ENCODE peak calls at places on chromosomes 1 and 21, in eight cellular contexts. One of them, this sample, is unnamed.

GRCh38 chr1:111620412-111620971 is 903 bp downstream of the RAP1A start:
- DNase-seq in SK-N-SH: no peak
- DNase-seq in K562: peak; percentile 74
- DNase-seq in HL-60: peak; percentile 77
- DNase-seq in A549: no peak
- DNase-seq in Panc1: no peak
- DNase-seq in GM23338: peak; percentile 45
- DNase-seq in HepG2: no peak
- DNase-seq in this sample: no peak

GRCh38 chr1:18923721-18924610 is 21.6 kb upstream of the ALDH4A1 start:
- DNase-seq in SK-N-SH: peak; percentile 90
- DNase-seq in K562: no peak
- DNase-seq in HL-60: no peak
- DNase-seq in A549: no peak
- DNase-seq in Panc1: no peak
- DNase-seq in GM23338: no peak
- DNase-seq in HepG2: no peak
- DNase-seq in this sample: no peak

GRCh38 chr1:6962390-6962955 is 177.2 kb downstream of the CAMTA1 start:
- DNase-seq in SK-N-SH: peak; percentile 50
- DNase-seq in K562: peak; percentile 86
- DNase-seq in HL-60: no peak
- DNase-seq in A549: peak; percentile 75
- DNase-seq in Panc1: peak; percentile 2
- DNase-seq in GM23338: peak; percentile 99
- DNase-seq in HepG2: no peak
- DNase-seq in this sample: peak; percentile 80

GRCh38 chr21:44958471-44959191 is 18.8 kb downstream of the SLX9 start:
- DNase-seq in SK-N-SH: peak; percentile 80
- DNase-seq in K562: no peak
- DNase-seq in HL-60: no peak
- DNase-seq in A549: no peak
- DNase-seq in Panc1: no peak
- DNase-seq in GM23338: no peak
- DNase-seq in HepG2: no peak
- DNase-seq in this sample: no peak

GRCh38 chr1:92485374-92486250 is 1.1 kb downstream of the GFI1 start:
- DNase-seq in SK-N-SH: peak; percentile 54
- DNase-seq in K562: peak; percentile 65
- DNase-seq in HL-60: peak; percentile 88
- DNase-seq in A549: no peak
- DNase-seq in Panc1: no peak
- DNase-seq in GM23338: peak; percentile 84
- DNase-seq in HepG2: peak; percentile 49
- DNase-seq in this sample: peak; percentile 51

GRCh38 chr1:68049941-68050878 is at the start of gene DIRAS3:
- DNase-seq in SK-N-SH: peak; percentile 34
- DNase-seq in K562: no peak
- DNase-seq in HL-60: no peak
- DNase-seq in A549: peak; percentile 21
- DNase-seq in Panc1: no peak
- DNase-seq in GM23338: peak; percentile 44
- DNase-seq in HepG2: no peak
- DNase-seq in this sample: peak; percentile 10

GRCh38 chr1:51518730-51519047 is 377 bp downstream of the EPS15 start:
- DNase-seq in SK-N-SH: peak; percentile 82
- DNase-seq in K562: no peak
- DNase-seq in HL-60: peak; percentile 29
- DNase-seq in A549: peak; percentile 19
- DNase-seq in Panc1: no peak
- DNase-seq in GM23338: no peak
- DNase-seq in HepG2: peak; percentile 46
- DNase-seq in this sample: no peak

GRCh38 chr1:167412072-167412471 is 106.3 kb downstream of the CD247 start:
- DNase-seq in SK-N-SH: no peak
- DNase-seq in K562: no peak
- DNase-seq in HL-60: no peak
- DNase-seq in A549: no peak
- DNase-seq in Panc1: no peak
- DNase-seq in GM23338: no peak
- DNase-seq in HepG2: no peak
- DNase-seq in this sample: no peak

GRCh38 chr1:204150702-204151561 is 912 bp downstream of the ETNK2 start:
- DNase-seq in SK-N-SH: no peak
- DNase-seq in K562: no peak
- DNase-seq in HL-60: no peak
- DNase-seq in A549: no peak
- DNase-seq in Panc1: no peak
- DNase-seq in GM23338: peak; percentile 54
- DNase-seq in HepG2: no peak
- DNase-seq in this sample: no peak

GRCh38 chr21:38126677-38127271 is 130.0 kb upstream of the KCNJ15 start:
- DNase-seq in SK-N-SH: peak; percentile 57
- DNase-seq in K562: peak; percentile 82
- DNase-seq in HL-60: peak; percentile 54
- DNase-seq in A549: peak; percentile 10
- DNase-seq in Panc1: peak; percentile 36
- DNase-seq in GM23338: peak; percentile 85
- DNase-seq in HepG2: peak; percentile 35
- DNase-seq in this sample: peak; percentile 1

GRCh38 chr1:234782057-234782800 is 172.3 kb upstream of the IRF2BP2 start:
- DNase-seq in SK-N-SH: no peak
- DNase-seq in K562: no peak
- DNase-seq in HL-60: no peak
- DNase-seq in A549: no peak
- DNase-seq in Panc1: no peak
- DNase-seq in GM23338: no peak
- DNase-seq in HepG2: no peak
- DNase-seq in this sample: no peak

GRCh38 chr1:32886012-32886827 is at the start of gene HPCA:
- DNase-seq in SK-N-SH: peak; percentile 76
- DNase-seq in K562: peak; percentile 90
- DNase-seq in HL-60: peak; percentile 30
- DNase-seq in A549: peak; percentile 38
- DNase-seq in Panc1: no peak
- DNase-seq in GM23338: peak; percentile 93
- DNase-seq in HepG2: peak; percentile 39
- DNase-seq in this sample: no peak

GRCh38 chr1:39204441-39205081 is at the start of gene MACF1:
- DNase-seq in SK-N-SH: no peak
- DNase-seq in K562: peak; percentile 75
- DNase-seq in HL-60: peak; percentile 68
- DNase-seq in A549: peak; percentile 50
- DNase-seq in Panc1: no peak
- DNase-seq in GM23338: peak; percentile 56
- DNase-seq in HepG2: no peak
- DNase-seq in this sample: no peak

GRCh38 chr1:236064674-236065508 is at the start of gene NID1:
- DNase-seq in SK-N-SH: peak; percentile 88
- DNase-seq in K562: no peak
- DNase-seq in HL-60: peak; percentile 11
- DNase-seq in A549: peak; percentile 58
- DNase-seq in Panc1: no peak
- DNase-seq in GM23338: peak; percentile 91
- DNase-seq in HepG2: peak; percentile 73
- DNase-seq in this sample: no peak

GRCh38 chr1:24683713-24684162 is 40.6 kb downstream of the SRRM1 start:
- DNase-seq in SK-N-SH: no peak
- DNase-seq in K562: peak; percentile 66
- DNase-seq in HL-60: no peak
- DNase-seq in A549: peak; percentile 58
- DNase-seq in Panc1: no peak
- DNase-seq in GM23338: no peak
- DNase-seq in HepG2: peak; percentile 59
- DNase-seq in this sample: peak; percentile 95

GRCh38 chr1:182280521-182280920 is 111.1 kb downstream of the GLUL start:
- DNase-seq in SK-N-SH: no peak
- DNase-seq in K562: no peak
- DNase-seq in HL-60: no peak
- DNase-seq in A549: no peak
- DNase-seq in Panc1: no peak
- DNase-seq in GM23338: no peak
- DNase-seq in HepG2: no peak
- DNase-seq in this sample: no peak

GRCh38 chr21:37829447-37829846 is 86.8 kb downstream of the KCNJ6 start:
- DNase-seq in SK-N-SH: no peak
- DNase-seq in K562: no peak
- DNase-seq in HL-60: peak; percentile 79
- DNase-seq in A549: peak; percentile 10
- DNase-seq in Panc1: no peak
- DNase-seq in GM23338: no peak
- DNase-seq in HepG2: peak; percentile 23
- DNase-seq in this sample: no peak

GRCh38 chr1:151841141-151841540 is 1.5 kb upstream of the C2CD4D start:
- DNase-seq in SK-N-SH: no peak
- DNase-seq in K562: no peak
- DNase-seq in HL-60: no peak
- DNase-seq in A549: no peak
- DNase-seq in Panc1: no peak
- DNase-seq in GM23338: no peak
- DNase-seq in HepG2: peak; percentile 39
- DNase-seq in this sample: peak; percentile 16

GRCh38 chr1:215109171-215109570 is 26.6 kb downstream of the KCNK2 start:
- DNase-seq in SK-N-SH: no peak
- DNase-seq in K562: no peak
- DNase-seq in HL-60: no peak
- DNase-seq in A549: no peak
- DNase-seq in Panc1: no peak
- DNase-seq in GM23338: no peak
- DNase-seq in HepG2: no peak
- DNase-seq in this sample: no peak

GRCh38 chr1:215106067-215106466 is 23.5 kb downstream of the KCNK2 start:
- DNase-seq in SK-N-SH: no peak
- DNase-seq in K562: no peak
- DNase-seq in HL-60: no peak
- DNase-seq in A549: no peak
- DNase-seq in Panc1: no peak
- DNase-seq in GM23338: no peak
- DNase-seq in HepG2: no peak
- DNase-seq in this sample: no peak

GRCh38 chr1:215104283-215104682 is 21.7 kb downstream of the KCNK2 start:
- DNase-seq in SK-N-SH: no peak
- DNase-seq in K562: no peak
- DNase-seq in HL-60: no peak
- DNase-seq in A549: no peak
- DNase-seq in Panc1: no peak
- DNase-seq in GM23338: no peak
- DNase-seq in HepG2: no peak
- DNase-seq in this sample: no peak
- TF ChIP-seq REST in SK-N-SH: no peak
- TF ChIP-seq REST in K562: no peak
- TF ChIP-seq REST in HL-60: no peak
- TF ChIP-seq REST in A549: no peak
- TF ChIP-seq REST in Panc1: no peak
- TF ChIP-seq REST in GM23338: no peak
- TF ChIP-seq REST in HepG2: no peak
- TF ChIP-seq REST in this sample: no peak

GRCh38 chr1:154501423-154502065 is 475 bp upstream of the TDRD10 start:
- DNase-seq in SK-N-SH: peak; percentile 20
- DNase-seq in K562: no peak
- DNase-seq in HL-60: no peak
- DNase-seq in A549: no peak
- DNase-seq in Panc1: no peak
- DNase-seq in GM23338: peak; percentile 68
- DNase-seq in HepG2: no peak
- DNase-seq in this sample: no peak
- TF ChIP-seq REST in SK-N-SH: no peak
- TF ChIP-seq REST in K562: no peak
- TF ChIP-seq REST in HL-60: no peak
- TF ChIP-seq REST in A549: no peak
- TF ChIP-seq REST in Panc1: no peak
- TF ChIP-seq REST in GM23338: no peak
- TF ChIP-seq REST in HepG2: no peak
- TF ChIP-seq REST in this sample: no peak

GRCh38 chr1:211478801-211479619 is 13.0 kb downstream of the RD3 start:
- DNase-seq in SK-N-SH: no peak
- DNase-seq in K562: no peak
- DNase-seq in HL-60: no peak
- DNase-seq in A549: no peak
- DNase-seq in Panc1: no peak
- DNase-seq in GM23338: peak; percentile 36
- DNase-seq in HepG2: no peak
- DNase-seq in this sample: no peak

GRCh38 chr1:211479624-211480023 is 12.3 kb downstream of the RD3 start:
- DNase-seq in SK-N-SH: no peak
- DNase-seq in K562: no peak
- DNase-seq in HL-60: no peak
- DNase-seq in A549: no peak
- DNase-seq in Panc1: no peak
- DNase-seq in GM23338: no peak
- DNase-seq in HepG2: no peak
- DNase-seq in this sample: no peak

GRCh38 chr1:211482306-211482705 is 9.7 kb downstream of the RD3 start:
- DNase-seq in SK-N-SH: no peak
- DNase-seq in K562: no peak
- DNase-seq in HL-60: no peak
- DNase-seq in A549: no peak
- DNase-seq in Panc1: no peak
- DNase-seq in GM23338: no peak
- DNase-seq in HepG2: no peak
- DNase-seq in this sample: no peak

GRCh38 chr1:211478376-211478775 is 13.6 kb downstream of the RD3 start:
- DNase-seq in SK-N-SH: no peak
- DNase-seq in K562: no peak
- DNase-seq in HL-60: no peak
- DNase-seq in A549: no peak
- DNase-seq in Panc1: no peak
- DNase-seq in GM23338: no peak
- DNase-seq in HepG2: no peak
- DNase-seq in this sample: no peak

DNA sequence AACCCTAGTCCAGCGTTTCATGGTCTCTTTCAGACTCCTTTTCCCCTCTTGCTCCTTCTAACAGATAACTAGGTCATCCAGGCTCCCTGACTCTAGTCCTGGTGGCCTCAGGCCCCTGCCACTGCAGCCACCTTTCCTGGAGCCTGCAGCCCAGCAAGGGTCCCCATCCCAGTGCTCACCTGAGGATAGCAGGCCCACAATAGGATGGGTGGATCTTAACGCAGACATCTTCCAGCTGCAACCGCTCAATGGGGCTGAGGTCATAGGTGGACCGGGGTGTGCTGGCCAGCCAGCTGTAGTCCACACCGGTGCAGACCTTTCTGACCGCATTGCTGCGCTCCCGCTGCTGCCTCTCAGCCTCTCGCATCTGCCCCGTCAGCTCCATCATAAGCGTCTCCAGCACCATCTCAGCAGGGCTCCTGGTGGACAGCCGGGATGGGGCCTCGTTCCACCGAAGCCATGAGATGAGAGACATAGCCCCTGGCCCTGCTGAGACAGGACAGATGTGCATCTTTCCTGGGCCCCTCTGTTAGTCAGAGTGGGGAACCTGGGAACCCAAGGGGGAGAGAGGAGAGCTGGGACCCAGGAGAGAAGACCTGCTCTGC is 10.9 kb downstream of the RD3 start:
- DNase-seq in SK-N-SH: no peak
- DNase-seq in K562: no peak
- DNase-seq in HL-60: no peak
- DNase-seq in A549: no peak
- DNase-seq in Panc1: no peak
- DNase-seq in GM23338: no peak
- DNase-seq in HepG2: no peak
- DNase-seq in this sample: no peak
- TF ChIP-seq REST in SK-N-SH: no peak
- TF ChIP-seq REST in K562: no peak
- TF ChIP-seq REST in HL-60: no peak
- TF ChIP-seq REST in A549: no peak
- TF ChIP-seq REST in Panc1: no peak
- TF ChIP-seq REST in GM23338: no peak
- TF ChIP-seq REST in HepG2: no peak
- TF ChIP-seq REST in this sample: no peak

GRCh38 chr21:35190201-35190701 is 141.1 kb upstream of the RUNX1 start:
- DNase-seq in SK-N-SH: no peak
- DNase-seq in K562: no peak
- DNase-seq in HL-60: no peak
- DNase-seq in A549: no peak
- DNase-seq in Panc1: peak; percentile 43
- DNase-seq in GM23338: no peak
- DNase-seq in HepG2: no peak
- DNase-seq in this sample: peak; percentile 58
- TF ChIP-seq REST in SK-N-SH: no peak
- TF ChIP-seq REST in K562: no peak
- TF ChIP-seq REST in HL-60: no peak
- TF ChIP-seq REST in A549: no peak
- TF ChIP-seq REST in Panc1: no peak
- TF ChIP-seq REST in GM23338: no peak
- TF ChIP-seq REST in HepG2: no peak
- TF ChIP-seq REST in this sample: no peak

This sample was measured in HCT116.